ENCODE peak calls at places on chromosomes 6 and 20, in nine cellular contexts. R is body of pancreas, O is heart left ventricle, S is HCT116, Z is transverse colon, F is HFF-Myc, L is spleen, W is stomach, X is fibroblast of pulmonary artery. I is an unnamed sample.
A peak's percentile ranks its signal among the peaks of the same experiment; 100 is the strongest.

GRCh38 chr20:15100506-15101160 is 763.2 kb upstream of the FLRT3 start:
- DNase-seq in R (no peak), O (no peak), S (no peak), Z (no peak), F (no peak), L (no peak), W (no peak), X (no peak), I (peak; percentile 6)

GRCh38 chr6:82555801-82556200 is 192.2 kb downstream of the TPBG start:
- DNase-seq in R (no peak), O (no peak), S (no peak), Z (no peak), F (no peak), L (no peak), W (no peak), X (peak; percentile 9), I (peak; percentile 84)

GRCh38 chr20:24531202-24531601 is 61.8 kb downstream of the SYNDIG1 start:
- DNase-seq in R (no peak), O (no peak), S (no peak), Z (no peak), F (no peak), L (no peak), W (no peak), X (no peak), I (no peak)

GRCh38 chr6:122677436-122677835 is 67.2 kb downstream of the PKIB start:
- DNase-seq in R (no peak), O (no peak), S (no peak), Z (no peak), F (no peak), L (no peak), W (no peak), X (no peak), I (no peak)

GRCh38 chr6:63504777-63505384 is 67.4 kb upstream of the LOC128125822 start:
- DNase-seq in R (no peak), O (no peak), S (peak; percentile 34), Z (no peak), F (no peak), L (no peak), W (no peak), X (no peak), I (no peak)

GRCh38 chr6:2429460-2429859 is 184.1 kb upstream of the GMDS start:
- DNase-seq in R (no peak), O (no peak), S (no peak), Z (no peak), F (no peak), L (no peak), W (no peak), X (no peak), I (no peak)

GRCh38 chr6:105869835-105870506 is 216.2 kb upstream of the PRDM1 start:
- DNase-seq in R (no peak), O (no peak), S (no peak), Z (no peak), F (no peak), L (no peak), W (no peak), X (no peak), I (no peak)

GRCh38 chr6:107716688-107717089 is 107.4 kb downstream of the SCML4 start:
- DNase-seq in R (no peak), O (no peak), S (peak; percentile 68), Z (peak; percentile 46), F (no peak), L (peak; percentile 82), W (no peak), X (peak; percentile 27), I (peak; percentile 51)

GRCh38 chr6:53623497-53623896 is 42.1 kb downstream of the KLHL31 start:
- DNase-seq in R (no peak), O (no peak), S (no peak), Z (no peak), F (no peak), L (no peak), W (no peak), X (peak; percentile 22), I (peak; percentile 78)

GRCh38 chr20:24787071-24787470 is 162.0 kb upstream of the CST7 start:
- DNase-seq in R (no peak), O (no peak), S (no peak), Z (no peak), F (no peak), L (peak; percentile 66), W (no peak), X (no peak), I (no peak)

GRCh38 chr20:17568972-17569471 is 853 bp upstream of the DSTN start:
- DNase-seq in R (peak; percentile 85), O (peak; percentile 89), S (peak; percentile 91), Z (peak; percentile 90), F (peak; percentile 90), L (peak; percentile 83), W (peak; percentile 87), X (peak; percentile 98), I (peak; percentile 97)

GRCh38 chr6:158185729-158186456 is 17.7 kb downstream of the GTF2H5 start:
- DNase-seq in R (no peak), O (no peak), S (no peak), Z (no peak), F (no peak), L (no peak), W (no peak), X (peak; percentile 41), I (peak; percentile 68)

GRCh38 chr6:75201901-75202672 is 3.8 kb downstream of the COL12A1 start:
- DNase-seq in R (no peak), O (peak; percentile 41), S (no peak), Z (peak; percentile 16), F (no peak), L (peak; percentile 74), W (no peak), X (peak; percentile 37), I (peak; percentile 40)

GRCh38 chr6:71194730-71195129 is 93.9 kb upstream of the OGFRL1 start:
- DNase-seq in R (no peak), O (no peak), S (no peak), Z (no peak), F (no peak), L (no peak), W (no peak), X (peak; percentile 89), I (peak; percentile 82)

GRCh38 chr6:85747093-85747492 is 104.4 kb upstream of the SYNCRIP start:
- DNase-seq in R (no peak), O (no peak), S (no peak), Z (no peak), F (no peak), L (no peak), W (no peak), X (peak; percentile 28), I (peak; percentile 16)

GRCh38 chr20:5608448-5609161 is 141.6 kb upstream of the SHLD1 start:
- DNase-seq in R (no peak), O (no peak), S (no peak), Z (no peak), F (no peak), L (no peak), W (no peak), X (peak; percentile 59), I (peak; percentile 70)

DNA sequence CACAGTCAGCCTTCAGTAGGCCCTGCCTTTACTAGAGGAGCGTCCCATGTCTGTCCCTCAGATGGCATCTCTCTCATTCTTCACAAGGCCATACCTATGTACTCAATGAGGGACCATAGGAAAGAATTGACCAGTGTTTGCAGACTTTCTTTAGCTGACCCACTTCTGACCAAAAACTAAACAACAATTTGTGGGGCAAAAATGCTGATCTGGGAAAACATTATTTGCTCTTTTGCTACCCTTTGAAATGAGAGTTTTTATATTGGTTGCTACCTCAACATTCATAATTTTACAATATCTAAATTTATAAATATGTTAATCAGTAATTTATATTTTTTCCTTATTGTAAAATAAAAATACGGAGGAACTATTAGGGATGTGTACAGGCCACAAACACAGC is 539.4 kb upstream of the GJE1 start:
- DNase-seq in R (no peak), O (no peak), S (no peak), Z (no peak), F (no peak), L (no peak), W (no peak), X (no peak), I (no peak)
- H3K4me3 ChIP-seq in R (no peak overlapping the region), O (no peak overlapping the region), S (no peak overlapping the region), Z (no peak overlapping the region), F (no peak overlapping the region), L (no peak overlapping the region), W (no peak overlapping the region), X (no peak overlapping the region), I (no peak overlapping the region)

DNA sequence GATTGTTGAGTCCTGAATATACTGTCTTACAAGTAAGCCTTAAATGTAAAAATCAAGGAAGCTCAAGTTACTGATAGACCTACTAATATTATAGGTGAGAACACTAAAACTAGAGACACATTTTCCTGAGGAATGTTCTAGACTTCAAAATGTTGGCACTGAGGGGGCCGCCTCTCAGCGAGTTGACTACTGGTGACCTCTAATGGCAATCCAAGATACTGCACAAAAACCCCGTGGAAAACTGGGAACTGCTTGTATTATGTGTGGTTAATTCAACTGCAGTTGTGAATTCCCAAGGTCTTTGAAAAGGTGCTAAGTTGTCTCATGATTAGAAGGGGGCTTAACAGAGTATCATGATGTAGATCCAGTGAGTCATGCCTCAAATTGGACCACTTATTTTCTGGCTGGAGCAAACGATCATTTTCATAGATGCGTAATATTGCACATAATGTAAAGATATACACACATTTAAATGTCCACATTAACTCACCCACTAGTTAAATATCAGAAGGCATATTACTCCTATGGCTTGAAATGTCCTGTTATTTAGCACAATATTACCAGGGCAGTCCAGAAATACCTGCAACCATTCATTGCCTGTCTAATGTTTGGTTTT is 336.2 kb downstream of the FOXA2 start:
- DNase-seq in R (no peak), O (no peak), S (no peak), Z (no peak), F (no peak), L (no peak), W (no peak), X (peak; percentile 9), I (peak; percentile 16)
- TF ChIP-seq CTCF in R (peak; percentile 10), O (peak; percentile 28), S (peak; percentile 53), Z (peak; percentile 23), F (no peak), L (no peak), W (no peak), X (peak; percentile 33), I (peak; percentile 61)

DNA sequence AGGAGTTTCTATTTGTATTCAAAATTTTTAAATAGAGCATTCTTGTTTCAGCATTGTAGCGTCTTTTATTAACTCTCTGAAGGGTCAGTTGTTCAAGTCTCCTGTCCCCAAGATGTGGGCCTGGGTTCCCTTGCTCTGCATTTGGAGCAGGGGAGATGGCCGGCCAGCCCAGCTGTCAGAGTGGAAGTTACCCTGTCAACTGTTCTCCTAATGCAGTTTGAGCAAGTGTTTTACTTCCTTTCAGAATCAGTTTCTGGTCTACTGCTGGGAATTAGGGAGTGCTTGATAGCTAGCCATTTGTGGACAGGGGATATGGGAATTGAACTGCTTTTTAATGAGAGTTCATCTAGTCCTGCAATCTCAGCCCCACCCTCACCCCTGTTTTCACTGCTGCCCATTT is 116.6 kb downstream of the QKI start:
- DNase-seq in R (no peak), O (no peak), S (no peak), Z (no peak), F (no peak), L (no peak), W (no peak), X (no peak), I (no peak)
- H3K4me3 ChIP-seq in R (no peak overlapping the region), O (no peak overlapping the region), S (no peak overlapping the region), Z (no peak overlapping the region), F (no peak overlapping the region), L (no peak overlapping the region), W (no peak overlapping the region), X (no peak overlapping the region), I (no peak overlapping the region)

DNA sequence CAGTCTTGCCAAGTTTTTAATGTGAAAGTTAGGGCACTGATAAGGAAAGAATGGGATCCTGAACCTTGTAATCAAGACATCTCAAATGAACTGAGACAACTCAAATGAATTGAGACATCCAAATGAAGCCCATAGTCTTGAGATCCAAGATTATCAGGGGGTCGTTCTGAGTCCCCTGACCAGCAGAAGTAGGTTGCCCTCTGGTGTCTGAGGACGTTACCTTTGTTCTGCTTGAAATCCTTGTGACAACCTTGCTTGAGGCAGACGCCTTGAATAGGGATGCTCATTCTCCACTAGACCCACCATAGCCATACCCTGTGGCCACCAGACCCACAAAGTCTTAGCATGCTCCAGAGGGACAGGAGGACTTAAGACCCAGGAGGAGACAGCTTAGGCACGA is 37.7 kb downstream of the ZBTB9 start:
- DNase-seq in R (no peak), O (no peak), S (no peak), Z (no peak), F (no peak), L (no peak), W (no peak), X (no peak), I (no peak)
- TF ChIP-seq CTCF in R (no peak), O (no peak), S (no peak), Z (no peak), F (no peak), L (peak; percentile 9), W (no peak), X (no peak), I (peak; percentile 1)

I was measured in fibroblast of mammary gland.